ENCODE peak calls at places on chromosomes 16 and 17, in eight cellular contexts. E is NCI-H2081, L is BJ, U is amniotic stem cell, C is B cell, J is A172, O is T-cell, P is fibroblast of lung. S is an unnamed sample.
A peak's percentile ranks its signal among the peaks of the same experiment; 100 is the strongest.

GRCh38 chr16:89172171-89172900 is 788 bp downstream of the CDH15 start:
- DNase-seq in J (no peak), C (no peak), P (no peak), U (no peak), L (no peak), O (no peak), E (no peak), S (no peak)

GRCh38 chr16:11163761-11164261 is 92.2 kb downstream of the SOCS1 start:
- DNase-seq in J (no peak), O (no peak), C (no peak), U (no peak), P (no peak), L (no peak), E (no peak), S (no peak)

GRCh38 chr17:34974179-34974578 is 6.1 kb upstream of the LIG3 start:
- DNase-seq in O (no peak), L (no peak), U (no peak), C (no peak), P (no peak), E (no peak), J (no peak), S (no peak)

GRCh38 chr17:38417210-38417951 is 10.9 kb upstream of the ARHGAP23 start:
- DNase-seq in C (no peak), O (no peak), P (no peak), J (no peak), E (no peak), U (no peak), L (no peak), S (no peak)

GRCh38 chr17:38958756-38959155 is 8.4 kb downstream of the FBXO47 start:
- DNase-seq in U (peak; percentile 34), L (peak; percentile 46), J (peak; percentile 14), C (no peak), E (no peak), P (peak; percentile 18), O (no peak), S (peak; percentile 5)

GRCh38 chr17:21302711-21303425 is 18.4 kb downstream of the MAP2K3 start:
- DNase-seq in O (no peak), E (no peak), C (no peak), U (no peak), L (no peak), J (no peak), P (no peak), S (no peak)

GRCh38 chr17:82084373-82085030 is 13.5 kb downstream of the FASN start:
- DNase-seq in E (no peak), O (no peak), U (no peak), J (no peak), L (no peak), P (no peak), C (no peak), S (no peak)

GRCh38 chr16:48497932-48498760 is 111.8 kb downstream of the N4BP1 start:
- DNase-seq in E (no peak), U (no peak), P (no peak), J (no peak), L (no peak), O (no peak), C (no peak), S (no peak)

GRCh38 chr16:2836646-2837508 is 6.8 kb downstream of the ZG16B start:
- DNase-seq in E (no peak), U (no peak), O (no peak), J (peak; percentile 14), P (no peak), C (no peak), L (no peak), S (no peak)

GRCh38 chr17:30720013-30720471 is 104.5 kb downstream of the CRLF3 start:
- DNase-seq in O (peak; percentile 17), J (no peak), U (no peak), C (no peak), P (no peak), E (no peak), L (no peak), S (peak; percentile 42)

GRCh38 chr17:43411369-43411677 is 12.5 kb downstream of the ARL4D start:
- DNase-seq in P (no peak), O (no peak), C (no peak), U (no peak), E (no peak), J (no peak), L (no peak), S (no peak)

GRCh38 chr17:28950017-28950751 is 1.1 kb downstream of the PHF12 start:
- DNase-seq in J (no peak), P (peak; percentile 58), U (no peak), E (peak; percentile 42), O (peak; percentile 78), L (no peak), C (peak; percentile 64), S (peak; percentile 82)

GRCh38 chr17:10403589-10403988 is 18.2 kb downstream of the MYH8 start:
- DNase-seq in J (no peak), E (no peak), L (no peak), U (no peak), O (no peak), P (no peak), C (no peak), S (no peak)

GRCh38 chr17:13635951-13636350 is 34.2 kb upstream of the HS3ST3A1 start:
- DNase-seq in P (no peak), C (no peak), L (no peak), O (no peak), E (no peak), J (no peak), U (no peak), S (no peak)

GRCh38 chr16:23257682-23258081 is 44.4 kb upstream of the SCNN1B start:
- DNase-seq in E (no peak), L (no peak), O (no peak), C (no peak), P (no peak), U (no peak), J (no peak), S (no peak)

GRCh38 chr16:66416981-66417700 is 10.0 kb upstream of the BEAN1 start:
- DNase-seq in O (peak; percentile 9), C (no peak), L (no peak), J (peak; percentile 38), U (no peak), E (no peak), P (no peak), S (peak; percentile 14)

GRCh38 chr17:78993981-78994671 is 14.4 kb upstream of the LGALS3BP start:
- DNase-seq in J (no peak), P (no peak), C (no peak), U (no peak), L (no peak), O (no peak), E (no peak), S (no peak)

GRCh38 chr16:1428511-1428910 is 2.4 kb upstream of the PERCC1 start:
- DNase-seq in J (no peak), U (no peak), P (no peak), E (no peak), C (peak; percentile 79), L (no peak), O (no peak), S (peak; percentile 74)

GRCh38 chr17:75153854-75154194 is 488 bp downstream of the JPT1 start:
- DNase-seq in L (no peak), J (peak; percentile 21), O (no peak), P (no peak), C (no peak), U (no peak), E (peak; percentile 56), S (peak; percentile 71)

GRCh38 chr17:6910987-6911603 is 79.6 kb upstream of the TEKT1 start:
- DNase-seq in J (peak; percentile 40), P (peak; percentile 71), O (no peak), L (no peak), C (peak; percentile 52), U (peak; percentile 40), E (no peak), S (no peak)

GRCh38 chr16:11058820-11059219 is 114.5 kb downstream of the CLEC16A start:
- DNase-seq in C (no peak), E (no peak), P (no peak), J (no peak), U (no peak), L (no peak), O (no peak), S (no peak)

GRCh38 chr16:48526058-48526957 is 83.7 kb downstream of the N4BP1 start:
- DNase-seq in P (no peak), O (no peak), L (no peak), U (no peak), J (peak; percentile 49), E (peak; percentile 3), C (peak; percentile 50), S (no peak)

GRCh38 chr16:12067714-12068401 is 91.3 kb downstream of the SNX29 start:
- DNase-seq in C (peak; percentile 76), L (no peak), P (peak; percentile 89), U (no peak), E (peak; percentile 74), O (peak; percentile 41), J (peak; percentile 76), S (peak; percentile 60)